ENCODE peak calls at places on chromosomes 2 and 18, in seven cellular contexts. G, B, L, W, V, F and I are unnamed samples.

GRCh38 chr2:109372171-109372568 is 241.6 kb downstream of the SEPTIN10 start:
- DNase-seq in G (peak; percentile 4), F (no peak), V (peak; percentile 23), B (no peak), L (no peak), W (no peak), I (no peak)

GRCh38 chr2:42916394-42916793 is 124.0 kb upstream of the HAAO start:
- DNase-seq in W (no peak), B (no peak), L (no peak), F (no peak), G (no peak), V (no peak), I (no peak)

GRCh38 chr2:62478093-62478580 is 27.9 kb downstream of the TMEM17 start:
- DNase-seq in F (no peak), W (no peak), L (no peak), B (no peak), V (no peak), G (no peak), I (no peak)

GRCh38 chr2:160822006-160822405 is 328.4 kb upstream of the RBMS1 start:
- DNase-seq in G (no peak), L (no peak), B (no peak), W (no peak), V (no peak), F (no peak), I (no peak)

GRCh38 chr18:52160652-52161051 is 179.3 kb upstream of the DCC start:
- DNase-seq in G (peak; percentile 69), F (no peak), W (no peak), L (no peak), B (no peak), V (no peak), I (no peak)

GRCh38 chr2:55133467-55134315 is 83.4 kb upstream of the RTN4 start:
- DNase-seq in W (no peak), F (peak; percentile 60), G (no peak), B (no peak), L (peak; percentile 20), V (no peak), I (peak; percentile 41)

GRCh38 chr18:61964616-61965015 is 71.8 kb upstream of the RNF152 start:
- DNase-seq in L (no peak), F (no peak), B (no peak), W (no peak), V (no peak), G (no peak), I (no peak)

GRCh38 chr2:109260886-109261700 is 132.1 kb downstream of the SH3RF3 start:
- DNase-seq in F (no peak), G (peak; percentile 11), W (no peak), V (peak; percentile 52), B (no peak), L (no peak), I (no peak)

GRCh38 chr2:43222472-43223146 is 3.8 kb downstream of the ZFP36L2 start:
- DNase-seq in V (no peak), F (no peak), B (no peak), L (no peak), G (no peak), W (no peak), I (peak; percentile 12)

GRCh38 chr2:42249887-42250286 is 80.7 kb downstream of the EML4 start:
- DNase-seq in L (no peak), V (no peak), W (no peak), B (no peak), F (no peak), G (no peak), I (no peak)

GRCh38 chr2:71331581-71332412 is at the start of gene ZNF638:
- DNase-seq in W (peak; percentile 94), G (peak; percentile 89), V (peak; percentile 97), B (peak; percentile 95), F (peak; percentile 71), L (peak; percentile 73), I (peak; percentile 94)

GRCh38 chr2:134714228-134714627 is 4.6 kb downstream of the TMEM163 start:
- DNase-seq in W (no peak), V (no peak), F (no peak), L (no peak), G (no peak), B (no peak), I (no peak)

GRCh38 chr2:3624059-3624794 is 29.3 kb downstream of the COLEC11 start:
- DNase-seq in G (peak; percentile 19), F (peak; percentile 46), L (no peak), W (peak; percentile 8), B (no peak), V (peak; percentile 6), I (no peak)

GRCh38 chr2:111702119-111702808 is 181.7 kb downstream of the ANAPC1 start:
- DNase-seq in B (peak; percentile 24), L (no peak), W (peak; percentile 50), G (no peak), F (no peak), V (no peak), I (peak; percentile 20)

GRCh38 chr18:54112356-54112755 is 112.1 kb downstream of the MBD2 start:
- DNase-seq in L (no peak), F (no peak), B (no peak), G (no peak), V (no peak), W (no peak), I (no peak)

GRCh38 chr2:61196671-61197070 is 34.7 kb downstream of the C2orf74 start:
- DNase-seq in W (no peak), L (no peak), G (no peak), B (no peak), V (no peak), F (no peak), I (no peak)

DNA sequence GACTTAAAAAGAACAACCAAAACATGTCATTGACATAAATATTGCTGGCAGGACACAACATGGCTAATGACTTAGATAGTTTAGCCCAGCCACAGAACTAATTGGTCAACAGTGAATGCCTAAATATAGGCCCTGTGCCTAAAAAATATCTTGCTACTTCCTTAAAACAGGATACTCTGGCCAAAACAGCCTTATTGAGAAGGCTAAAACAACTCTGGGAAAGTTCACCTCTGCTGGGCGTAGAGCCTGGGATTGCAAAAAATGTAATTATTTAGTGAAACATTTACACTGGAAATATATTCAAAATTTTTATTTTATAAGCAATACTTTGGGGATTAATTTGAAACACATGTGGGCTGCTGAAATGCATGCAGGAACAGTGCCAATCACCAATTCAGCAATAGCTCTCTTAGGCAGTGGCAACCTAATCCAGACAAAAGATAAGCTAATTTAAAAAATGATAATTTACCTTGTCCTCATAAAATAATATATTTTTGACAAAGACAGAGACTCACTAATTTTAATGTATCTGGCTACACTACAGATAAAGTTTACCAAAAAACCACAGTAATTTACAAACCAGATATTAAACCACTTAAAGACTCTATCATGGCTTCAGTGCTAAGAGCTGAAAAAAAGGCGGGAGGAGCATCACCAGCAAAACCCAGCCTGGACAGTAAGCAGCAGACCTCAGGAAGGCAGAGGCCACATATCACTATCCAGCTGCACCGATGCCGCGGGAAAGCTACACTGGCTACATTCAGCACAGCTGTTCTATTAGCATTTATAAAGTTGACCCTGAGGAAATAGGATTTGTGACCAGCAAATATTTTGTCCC is 18.5 kb downstream of the TRAK2 start:
- DNase-seq in L (no peak), V (no peak), W (no peak), G (no peak), B (no peak), F (no peak), I (no peak)
- H3K4me3 ChIP-seq in L (peak overlapping the region; percentile 39), V (no peak overlapping the region), W (no peak overlapping the region), G (no peak overlapping the region), B (no peak overlapping the region), F (no peak overlapping the region), I (no peak overlapping the region)

DNA sequence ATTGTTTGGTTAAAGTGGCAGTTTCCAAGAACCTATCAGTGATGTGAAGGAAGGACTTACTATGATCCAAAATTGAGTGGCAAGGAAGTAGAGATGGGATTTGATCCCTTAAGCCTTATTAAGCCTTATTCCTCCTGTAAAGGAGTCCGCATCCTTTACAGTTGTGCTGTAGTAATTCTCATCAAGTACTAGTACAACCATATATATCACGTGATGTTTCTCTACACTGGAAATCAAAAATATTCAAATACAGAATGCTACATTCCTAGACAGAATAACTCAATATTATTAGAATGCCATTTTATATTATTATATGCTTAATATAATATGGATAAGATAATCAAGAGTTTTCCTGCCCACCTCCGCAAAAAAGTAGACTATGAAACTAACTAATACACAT is 312.4 kb upstream of the SPHKAP start:
- DNase-seq in W (no peak), L (no peak), G (no peak), V (no peak), B (no peak), F (no peak), I (no peak)
- H3K9me3 ChIP-seq in W (no peaks in the 10 kb centered on the region), L (no peaks in the 10 kb centered on the region), G (no peaks in the 10 kb centered on the region), V (no peaks in the 10 kb centered on the region), B (no peaks in the 10 kb centered on the region), F (no peaks in the 10 kb centered on the region), I (no peaks in the 10 kb centered on the region)

DNA sequence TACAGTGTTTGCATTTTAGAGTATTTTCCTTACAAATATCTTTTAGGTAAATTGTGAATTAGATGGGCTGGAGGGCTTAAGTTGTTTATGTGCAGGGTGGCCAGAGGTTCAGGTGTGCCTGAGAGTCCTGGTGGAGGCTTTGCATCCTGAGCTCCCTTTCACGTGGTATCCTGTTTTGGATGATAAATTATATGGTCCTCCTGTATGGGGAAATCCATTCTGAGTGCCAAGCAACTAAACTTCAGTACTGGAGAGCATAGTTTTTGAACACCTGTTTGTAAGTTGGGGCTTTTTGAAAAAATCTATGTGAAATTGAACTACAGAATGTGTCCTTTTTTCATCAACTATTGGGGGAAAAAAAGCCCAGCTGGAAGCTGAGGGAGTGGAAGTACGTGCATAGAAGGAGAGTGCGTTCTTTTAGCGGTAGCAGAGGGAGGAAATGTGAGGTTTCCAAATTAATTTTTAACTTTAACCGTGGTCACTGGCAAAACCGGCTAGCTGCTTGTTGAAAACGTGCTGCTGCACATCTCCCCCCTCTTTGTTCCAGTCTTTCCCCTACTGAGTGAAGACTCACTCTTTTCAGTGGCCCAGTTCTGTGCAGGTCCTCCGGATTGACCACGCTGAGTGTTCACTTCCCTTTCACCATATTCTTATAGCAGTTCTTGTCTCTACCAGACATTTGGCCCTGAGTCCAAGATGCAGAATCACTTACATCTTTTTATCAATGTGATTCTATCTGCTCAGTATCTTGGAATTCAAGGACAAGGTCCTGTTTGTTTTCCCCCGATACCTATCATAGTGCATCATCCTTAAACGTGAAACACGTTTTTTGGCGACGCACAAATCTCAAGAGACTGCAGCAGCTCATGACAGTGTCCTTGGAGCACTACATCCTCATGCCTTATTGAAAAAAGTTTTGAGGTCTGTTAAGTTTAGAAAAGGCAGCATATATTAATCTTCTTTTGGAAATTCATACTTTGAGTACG is 15.3 kb downstream of the CNOT11 start:
- DNase-seq in G (no peak), V (no peak), L (no peak), W (no peak), F (peak; percentile 42), B (no peak), I (no peak)
- H3K27ac ChIP-seq in G (no peak overlapping the region), V (no peak overlapping the region), L (no peak overlapping the region), W (no peak overlapping the region), F (no peak overlapping the region), B (peak overlapping the region; percentile 58), I (no peak overlapping the region)

GRCh38 chr18:79392226-79392625 is 3.5 kb upstream of the NFATC1 start:
- DNase-seq in F (no peak), W (no peak), L (no peak), G (peak; percentile 18), V (no peak), B (no peak), I (no peak)

GRCh38 chr18:79395308-79395640 is 456 bp upstream of the NFATC1 start:
- DNase-seq in B (no peak), W (no peak), L (no peak), F (no peak), G (no peak), V (peak; percentile 53), I (no peak)

GRCh38 chr18:79394438-79395307 is 1.1 kb upstream of the NFATC1 start:
- DNase-seq in G (peak; percentile 40), L (no peak), B (peak; percentile 47), V (peak; percentile 75), F (no peak), W (no peak), I (peak; percentile 47)

GRCh38 chr18:79393626-79394401 is 1.9 kb upstream of the NFATC1 start:
- DNase-seq in L (peak; percentile 75), G (peak; percentile 85), F (no peak), V (peak; percentile 94), B (peak; percentile 96), W (peak; percentile 82), I (peak; percentile 67)

GRCh38 chr18:79393181-79393598 is 2.5 kb upstream of the NFATC1 start:
- DNase-seq in W (no peak), F (no peak), V (peak; percentile 67), L (no peak), G (peak; percentile 31), B (peak; percentile 49), I (no peak)
- H3K4me3 ChIP-seq in W (peak overlapping the region; percentile 30), F (peak overlapping the region; percentile 68), V (peak overlapping the region; percentile 58), L (peak overlapping the region; percentile 75), G (peak overlapping the region; percentile 40), B (peak overlapping the region; percentile 37), I (peak overlapping the region; percentile 57)